ENCODE peak calls at places on chromosomes 12 and 14, in seven cellular contexts. One of them, this sample, is unnamed.

GRCh38 chr12:130880411-130880885 is 8.6 kb downstream of the RAN start:
- DNase-seq in memory B cell: no peak
- DNase-seq in pancreas: no peak
- DNase-seq in NCI-H2081: no peak
- DNase-seq in esophagus squamous epithelium: no peak
- DNase-seq in NCI-H510A: no peak
- DNase-seq in NCI-H2171 treated with DMSO at 0.1 percent for 48 hours: no peak
- DNase-seq in this sample: no peak

GRCh38 chr12:76084277-76085158 is at the start of gene NAP1L1:
- DNase-seq in memory B cell: peak
- DNase-seq in pancreas: peak
- DNase-seq in NCI-H2081: peak
- DNase-seq in esophagus squamous epithelium: peak
- DNase-seq in NCI-H510A: peak
- DNase-seq in NCI-H2171 treated with DMSO at 0.1 percent for 48 hours: peak
- DNase-seq in this sample: peak

GRCh38 chr12:125151284-125151683 is 86.0 kb downstream of the AACS start:
- DNase-seq in memory B cell: no peak
- DNase-seq in pancreas: no peak
- DNase-seq in NCI-H2081: no peak
- DNase-seq in esophagus squamous epithelium: no peak
- DNase-seq in NCI-H510A: no peak
- DNase-seq in NCI-H2171 treated with DMSO at 0.1 percent for 48 hours: no peak
- DNase-seq in this sample: no peak

GRCh38 chr12:50862316-50862715 is 19.6 kb downstream of the TMPRSS12 start:
- DNase-seq in memory B cell: no peak
- DNase-seq in pancreas: no peak
- DNase-seq in NCI-H2081: no peak
- DNase-seq in esophagus squamous epithelium: no peak
- DNase-seq in NCI-H510A: no peak
- DNase-seq in NCI-H2171 treated with DMSO at 0.1 percent for 48 hours: no peak
- DNase-seq in this sample: no peak

GRCh38 chr14:102035914-102036313 is 50.9 kb downstream of the HSP90AA1 start:
- DNase-seq in memory B cell: no peak
- DNase-seq in pancreas: no peak
- DNase-seq in NCI-H2081: no peak
- DNase-seq in esophagus squamous epithelium: no peak
- DNase-seq in NCI-H510A: no peak
- DNase-seq in NCI-H2171 treated with DMSO at 0.1 percent for 48 hours: no peak
- DNase-seq in this sample: no peak

GRCh38 chr14:73943083-73943482 is 6.8 kb downstream of the FAM161B start:
- DNase-seq in memory B cell: no peak
- DNase-seq in pancreas: no peak
- DNase-seq in NCI-H2081: no peak
- DNase-seq in esophagus squamous epithelium: no peak
- DNase-seq in NCI-H510A: no peak
- DNase-seq in NCI-H2171 treated with DMSO at 0.1 percent for 48 hours: no peak
- DNase-seq in this sample: no peak

GRCh38 chr14:68333265-68333664 is 459.6 kb downstream of the ZFP36L1 start:
- DNase-seq in memory B cell: peak
- DNase-seq in pancreas: no peak
- DNase-seq in NCI-H2081: no peak
- DNase-seq in esophagus squamous epithelium: no peak
- DNase-seq in NCI-H510A: no peak
- DNase-seq in NCI-H2171 treated with DMSO at 0.1 percent for 48 hours: no peak
- DNase-seq in this sample: no peak

GRCh38 chr14:71089974-71090373 is 182.7 kb downstream of the PCNX1 start:
- DNase-seq in memory B cell: no peak
- DNase-seq in pancreas: no peak
- DNase-seq in NCI-H2081: no peak
- DNase-seq in esophagus squamous epithelium: no peak
- DNase-seq in NCI-H510A: no peak
- DNase-seq in NCI-H2171 treated with DMSO at 0.1 percent for 48 hours: no peak
- DNase-seq in this sample: no peak

GRCh38 chr12:17478908-17479673 is 610.9 kb downstream of the RERGL start:
- DNase-seq in memory B cell: no peak
- DNase-seq in pancreas: no peak
- DNase-seq in NCI-H2081: no peak
- DNase-seq in esophagus squamous epithelium: no peak
- DNase-seq in NCI-H510A: no peak
- DNase-seq in NCI-H2171 treated with DMSO at 0.1 percent for 48 hours: no peak
- DNase-seq in this sample: no peak

GRCh38 chr12:25960176-25960575 is 1.7 kb downstream of the RASSF8 start:
- DNase-seq in memory B cell: no peak
- DNase-seq in pancreas: no peak
- DNase-seq in NCI-H2081: no peak
- DNase-seq in esophagus squamous epithelium: no peak
- DNase-seq in NCI-H510A: no peak
- DNase-seq in NCI-H2171 treated with DMSO at 0.1 percent for 48 hours: no peak
- DNase-seq in this sample: no peak

GRCh38 chr14:77579065-77579464 is 37.4 kb downstream of the SPTLC2 start:
- DNase-seq in memory B cell: no peak
- DNase-seq in pancreas: no peak
- DNase-seq in NCI-H2081: no peak
- DNase-seq in esophagus squamous epithelium: no peak
- DNase-seq in NCI-H510A: no peak
- DNase-seq in NCI-H2171 treated with DMSO at 0.1 percent for 48 hours: no peak
- DNase-seq in this sample: no peak

GRCh38 chr14:95101736-95102677 is 55.3 kb downstream of the DICER1 start:
- DNase-seq in memory B cell: no peak
- DNase-seq in pancreas: no peak
- DNase-seq in NCI-H2081: no peak
- DNase-seq in esophagus squamous epithelium: no peak
- DNase-seq in NCI-H510A: no peak
- DNase-seq in NCI-H2171 treated with DMSO at 0.1 percent for 48 hours: peak
- DNase-seq in this sample: no peak

This sample was measured in activated naive CD8-positive, alpha-beta T cell treated with anti-CD3 and anti-CD28 coated beads, Interleukin-2, amount 50 U/mL, for 16 hours.